ENCODE peak calls at places on chromosomes 1 and 21, in ten cellular contexts. R, Q, G, K, Z, J, F, P, S and T are unnamed samples.

GRCh38 chr1:221880182-221880581 is 138.3 kb upstream of the DUSP10 start:
- DNase-seq in R (peak), Q (no peak), G (no peak), K (no peak), Z (no peak), J (no peak), F (no peak), P (no peak), S (no peak), T (no peak)

GRCh38 chr1:208217774-208218173 is 26.4 kb downstream of the PLXNA2 start:
- DNase-seq in R (no peak), Q (no peak), G (no peak), K (no peak), Z (no peak), J (no peak), F (no peak), P (no peak), S (no peak), T (no peak)

GRCh38 chr1:160178731-160179130 is 11.6 kb upstream of the CASQ1 start:
- DNase-seq in R (no peak), Q (no peak), G (no peak), K (no peak), Z (no peak), J (no peak), F (no peak), P (no peak), S (no peak), T (no peak)

GRCh38 chr1:78831731-78832360 is 174.7 kb downstream of the ADGRL4 start:
- DNase-seq in R (peak), Q (no peak), G (peak), K (peak), Z (no peak), J (no peak), F (no peak), P (no peak), S (peak), T (no peak)

GRCh38 chr1:19577001-19577400 is 67.1 kb upstream of the NBL1 start:
- DNase-seq in R (no peak), Q (no peak), G (no peak), K (no peak), Z (no peak), J (no peak), F (no peak), P (no peak), S (no peak), T (no peak)

GRCh38 chr1:6116137-6116536 is 64.0 kb downstream of the CHD5 start:
- DNase-seq in R (peak), Q (no peak), G (no peak), K (no peak), Z (no peak), J (no peak), F (no peak), P (no peak), S (peak), T (no peak)

GRCh38 chr1:115538579-115538978 is 103.2 kb upstream of the VANGL1 start:
- DNase-seq in R (no peak), Q (no peak), G (no peak), K (no peak), Z (no peak), J (no peak), F (no peak), P (no peak), S (no peak), T (no peak)

GRCh38 chr21:33663241-33663640 is 20.9 kb downstream of the ITSN1 start:
- DNase-seq in R (no peak), Q (no peak), G (no peak), K (no peak), Z (no peak), J (no peak), F (no peak), P (no peak), S (no peak), T (no peak)

GRCh38 chr1:246155923-246156322 is 351.2 kb downstream of the SMYD3 start:
- DNase-seq in R (peak), Q (no peak), G (no peak), K (peak), Z (no peak), J (no peak), F (no peak), P (no peak), S (no peak), T (peak)

GRCh38 chr1:77659879-77660593 is 22.4 kb downstream of the ZZZ3 start:
- DNase-seq in R (no peak), Q (no peak), G (no peak), K (no peak), Z (no peak), J (no peak), F (no peak), P (no peak), S (no peak), T (no peak)

GRCh38 chr21:45151484-45152115 is 77.2 kb downstream of the ADARB1 start:
- DNase-seq in R (no peak), Q (no peak), G (no peak), K (no peak), Z (no peak), J (no peak), F (no peak), P (no peak), S (no peak), T (no peak)

GRCh38 chr1:226217273-226217672 is 6.2 kb upstream of the MIXL1 start:
- DNase-seq in R (no peak), Q (no peak), G (no peak), K (no peak), Z (no peak), J (no peak), F (no peak), P (no peak), S (no peak), T (no peak)

GRCh38 chr1:15749399-15750291 is 7.3 kb downstream of the TMEM82 start:
- DNase-seq in R (peak), Q (no peak), G (no peak), K (no peak), Z (no peak), J (peak), F (no peak), P (no peak), S (peak), T (no peak)

GRCh38 chr1:49036700-49037099 is 260.0 kb upstream of the BEND5 start:
- DNase-seq in R (peak), Q (no peak), G (no peak), K (no peak), Z (no peak), J (no peak), F (no peak), P (no peak), S (no peak), T (no peak)